ENCODE peak calls at places on chromosomes 16 and 17, in five cellular contexts. A is naive thymus-derived CD8-positive, alpha-beta T cell; E is left ventricle myocardium inferior; Q is H54; U is heart left ventricle. Y is an unnamed sample.

GRCh38 chr17:62188713-62189112 is 123.6 kb upstream of the MED13 start:
- DNase-seq in E (no peak), U (no peak), Q (no peak), A (no peak), Y (no peak)

GRCh38 chr17:19978206-19978802 is 676 bp upstream of the AKAP10 start:
- DNase-seq in Q (no peak), A (no peak), U (no peak), E (no peak), Y (peak)

GRCh38 chr16:23072084-23072599 is 77.1 kb downstream of the USP31 start:
- DNase-seq in A (no peak), E (peak), U (peak), Q (peak), Y (peak)

GRCh38 chr17:49229805-49230600 is 584 bp downstream of the PHOSPHO1 start:
- DNase-seq in A (no peak), Q (no peak), U (no peak), E (no peak), Y (no peak)

GRCh38 chr17:6427284-6427781 is 7.6 kb downstream of the AIPL1 start:
- DNase-seq in U (no peak), A (no peak), Q (no peak), E (no peak), Y (no peak)

GRCh38 chr17:61467416-61468262 is 15.4 kb downstream of the TBX4 start:
- DNase-seq in E (peak), U (peak), Q (peak), A (no peak), Y (no peak)

GRCh38 chr17:27241346-27241946 is 52.5 kb upstream of the WSB1 start:
- DNase-seq in E (no peak), A (no peak), Q (peak), U (no peak), Y (no peak)

GRCh38 chr17:66737524-66737923 is 97.4 kb upstream of the CACNG5 start:
- DNase-seq in Q (no peak), E (peak), A (no peak), U (peak), Y (no peak)

GRCh38 chr17:628507-628941 is 86.1 kb downstream of the VPS53 start:
- DNase-seq in E (no peak), U (no peak), A (no peak), Q (no peak), Y (no peak)

GRCh38 chr16:64098451-64098850 is 1023.4 kb downstream of the CDH11 start:
- DNase-seq in E (no peak), A (no peak), Q (no peak), U (no peak), Y (no peak)

Y was measured in psoas muscle.